ENCODE peak calls at places on chromosomes 12 and 14, in ten cellular contexts. A is H1, O is prostate gland, Z is right lobe of liver, H is lower leg skin, B is HepG2, G is endothelial cell of umbilical vein, D is ovary, K is tibial nerve, W is transverse colon. U is an unnamed sample.

GRCh38 chr12:120118710-120119097 is 2.2 kb upstream of the RAB35 start:
- DNase-seq in A (no peak), O (no peak), Z (no peak), H (no peak), B (peak), G (peak), D (no peak), K (no peak), W (no peak), U (no peak)

GRCh38 chr14:103561381-103562134 is 899 bp downstream of the BAG5 start:
- DNase-seq in A (no peak), O (no peak), Z (no peak), H (peak), B (peak), G (peak), D (no peak), K (no peak), W (no peak), U (no peak)

GRCh38 chr14:96629558-96630222 is 127.5 kb downstream of the PAPOLA start:
- DNase-seq in A (no peak), O (no peak), Z (no peak), H (peak), B (no peak), G (no peak), D (no peak), K (no peak), W (peak), U (no peak)

GRCh38 chr14:53900499-53900898 is 56.1 kb downstream of the BMP4 start:
- DNase-seq in A (no peak), O (no peak), Z (no peak), H (peak), B (no peak), G (no peak), D (no peak), K (peak), W (peak), U (no peak)

GRCh38 chr12:106582264-106582591 is 576 bp upstream of the RFX4 start:
- DNase-seq in A (no peak), O (no peak), Z (no peak), H (no peak), B (no peak), G (no peak), D (no peak), K (no peak), W (no peak), U (no peak)

GRCh38 chr12:89384050-89384749 is 31.9 kb upstream of the DUSP6 start:
- DNase-seq in A (peak), O (peak), Z (peak), H (no peak), B (peak), G (peak), D (peak), K (no peak), W (peak), U (no peak)

GRCh38 chr12:98578821-98579220 is 14.7 kb upstream of the SLC25A3 start:
- DNase-seq in A (no peak), O (no peak), Z (no peak), H (no peak), B (no peak), G (no peak), D (no peak), K (no peak), W (peak), U (no peak)

GRCh38 chr12:119235352-119235751 is 56.6 kb downstream of the HSPB8 start:
- DNase-seq in A (no peak), O (no peak), Z (no peak), H (no peak), B (no peak), G (no peak), D (no peak), K (no peak), W (no peak), U (no peak)

GRCh38 chr12:124334266-124334665 is 39.4 kb downstream of the RFLNA start:
- DNase-seq in A (no peak), O (no peak), Z (no peak), H (no peak), B (no peak), G (no peak), D (no peak), K (no peak), W (no peak), U (no peak)

GRCh38 chr12:124332900-124333299 is 38.0 kb downstream of the RFLNA start:
- DNase-seq in A (no peak), O (no peak), Z (no peak), H (no peak), B (no peak), G (no peak), D (no peak), K (no peak), W (no peak), U (no peak)

GRCh38 chr12:124332068-124332672 is 37.3 kb downstream of the RFLNA start:
- DNase-seq in A (no peak), O (no peak), Z (no peak), H (no peak), B (no peak), G (no peak), D (no peak), K (no peak), W (no peak), U (no peak)

GRCh38 chr12:124334976-124335375 is 40.1 kb downstream of the RFLNA start:
- DNase-seq in A (no peak), O (no peak), Z (no peak), H (no peak), B (no peak), G (no peak), D (no peak), K (no peak), W (no peak), U (no peak)

GRCh38 chr12:124333724-124334123 is 38.8 kb downstream of the RFLNA start:
- DNase-seq in A (no peak), O (no peak), Z (no peak), H (no peak), B (no peak), G (no peak), D (no peak), K (no peak), W (no peak), U (no peak)
- TF ChIP-seq POLR2A in A (no peak), O (no peak), Z (no peak), H (no peak), B (peak), G (no peak), D (no peak), K (no peak), W (no peak), U (no peak)

GRCh38 chr12:53750812-53751335 is 905 bp downstream of the CISTR start:
- DNase-seq in A (no peak), O (no peak), Z (no peak), H (no peak), B (no peak), G (no peak), D (peak), K (no peak), W (peak), U (no peak)
- H3K4me3 ChIP-seq in A (peak), O (peak), Z (peak), H (peak), B (peak), G (no peak), D (peak), K (peak), W (peak), U (peak)

GRCh38 chr14:26163761-26164160 is 434.1 kb downstream of the NOVA1 start:
- DNase-seq in A (no peak), O (no peak), Z (no peak), H (no peak), B (peak), G (peak), D (no peak), K (no peak), W (no peak), U (no peak)
- TF ChIP-seq CTCF in A (peak), O (no peak), Z (peak), H (no peak), B (peak), G (peak), D (no peak), K (peak), W (peak), U (peak)

GRCh38 chr12:56079729-56080555 is at the start of gene ERBB3:
- DNase-seq in A (no peak), O (peak), Z (peak), H (peak), B (peak), G (peak), D (peak), K (peak), W (peak), U (no peak)
- TF ChIP-seq POLR2A in A (no peak), O (peak), Z (peak), H (no peak), B (peak), G (no peak), D (no peak), K (peak), W (peak), U (no peak)

DNA sequence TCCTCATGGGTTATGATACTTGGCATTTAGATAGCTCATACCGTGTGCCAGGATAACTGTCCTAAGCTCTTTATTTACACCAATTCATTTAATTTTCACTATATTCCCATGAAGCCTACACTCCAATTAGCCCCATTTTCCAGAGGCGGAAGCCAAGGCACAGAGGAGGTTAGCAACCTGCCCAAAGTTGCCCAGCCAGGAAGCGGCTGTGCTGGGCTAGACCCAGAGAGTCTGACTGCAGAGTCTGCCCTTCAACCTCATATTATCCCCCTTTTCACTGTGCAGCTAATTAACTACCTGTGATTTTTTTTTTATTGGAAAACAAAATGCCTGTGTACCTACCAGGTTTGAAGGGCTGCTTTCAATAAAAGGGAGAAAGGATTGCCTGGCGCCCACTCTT is 2.5 kb downstream of the RFLNA start:
- DNase-seq in A (no peak), O (no peak), Z (no peak), H (no peak), B (no peak), G (no peak), D (no peak), K (no peak), W (no peak), U (no peak)
- H3K4me3 ChIP-seq in A (no peak), O (no peak), Z (no peak), H (no peak), B (no peak), G (peak), D (no peak), K (peak), W (no peak), U (no peak)

GRCh38 chr12:51372021-51372420 is 19.2 kb downstream of the GALNT6 start:
- DNase-seq in A (no peak), O (no peak), Z (no peak), H (no peak), B (no peak), G (no peak), D (no peak), K (no peak), W (no peak), U (no peak)
- TF ChIP-seq CTCF in A (no peak), O (no peak), Z (peak), H (no peak), B (peak), G (no peak), D (no peak), K (no peak), W (no peak), U (no peak)

GRCh38 chr12:57744194-57744776 is 554 bp upstream of the TSPAN31 start:
- DNase-seq in A (no peak), O (peak), Z (peak), H (peak), B (no peak), G (no peak), D (peak), K (peak), W (peak), U (peak)
- TF ChIP-seq POLR2A in A (no peak), O (no peak), Z (no peak), H (no peak), B (no peak), G (no peak), D (no peak), K (no peak), W (no peak), U (no peak)

GRCh38 chr14:64463873-64464272 is 1.4 kb upstream of the AKAP5 start:
- DNase-seq in A (no peak), O (no peak), Z (no peak), H (no peak), B (no peak), G (no peak), D (no peak), K (no peak), W (no peak), U (no peak)

GRCh38 chr14:64465208-64465821 is at the start of gene AKAP5:
- DNase-seq in A (peak), O (peak), Z (peak), H (peak), B (peak), G (peak), D (peak), K (no peak), W (peak), U (peak)

GRCh38 chr14:64467131-64467530 is 1.8 kb downstream of the AKAP5 start:
- DNase-seq in A (no peak), O (no peak), Z (no peak), H (no peak), B (no peak), G (no peak), D (no peak), K (no peak), W (no peak), U (no peak)

GRCh38 chr14:64464695-64465094 is 604 bp upstream of the AKAP5 start:
- DNase-seq in A (no peak), O (no peak), Z (no peak), H (no peak), B (no peak), G (no peak), D (no peak), K (no peak), W (no peak), U (no peak)

DNA sequence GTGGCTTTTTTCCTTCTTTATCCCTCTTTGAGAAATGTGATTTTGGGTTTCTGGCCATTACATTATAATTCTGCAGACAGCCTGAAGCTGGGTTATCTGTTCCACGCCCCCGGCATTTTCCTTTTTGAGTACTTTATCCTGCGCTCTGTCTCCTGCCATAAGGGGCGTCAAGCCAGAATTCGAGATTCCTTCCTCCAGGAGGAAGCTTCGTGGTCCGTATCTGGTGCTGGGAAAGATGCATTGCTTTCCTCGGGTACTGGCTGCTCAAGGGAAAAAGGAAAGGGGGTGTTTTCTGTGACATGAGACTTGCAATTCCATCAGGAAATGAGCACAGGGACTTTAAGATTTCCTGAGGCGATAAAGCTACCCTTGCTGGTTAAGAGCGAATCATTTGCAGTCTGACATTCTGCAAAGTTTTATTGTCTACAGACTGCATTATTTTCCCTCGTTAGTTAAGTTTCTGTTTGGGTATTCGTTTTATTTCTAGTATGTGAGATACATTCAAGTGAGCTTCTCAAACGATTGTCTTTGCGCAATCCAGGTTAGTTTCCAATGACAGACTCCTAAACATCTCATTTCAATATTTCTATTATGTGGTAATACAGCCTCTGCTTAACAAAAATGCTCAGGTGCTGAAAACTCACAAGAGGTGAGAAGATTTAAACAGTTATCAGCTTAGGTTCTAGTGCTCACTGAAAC is 706 bp downstream of the AKAP5 start:
- DNase-seq in A (no peak), O (no peak), Z (no peak), H (no peak), B (no peak), G (peak), D (peak), K (no peak), W (no peak), U (no peak)
- H3K4me3 ChIP-seq in A (peak), O (peak), Z (peak), H (no peak), B (peak), G (peak), D (peak), K (peak), W (peak), U (peak)

U was measured in esophagus squamous epithelium.